ENCODE peak calls at places on chromosome 21, in ten cellular contexts. K is tibial nerve, J is cardiac muscle cell, E is GM12865, B is AG10803, W is GM23338, R is PC-9, T is endodermal cell, F is A549, V is tibial artery. C is an unnamed sample.

GRCh38 chr21:35753308-35753707 is 307.0 kb downstream of the SETD4 start:
- DNase-seq in K (no peak), B (no peak), E (no peak), T (peak; percentile 86), V (no peak), W (no peak), J (no peak), R (no peak), F (no peak), C (no peak)

GRCh38 chr21:46028547-46029200 is 47.1 kb downstream of the COL6A1 start:
- DNase-seq in E (no peak), K (no peak), T (no peak), V (no peak), R (no peak), J (no peak), B (peak; percentile 93), W (no peak), F (no peak), C (peak; percentile 34)

GRCh38 chr21:26845066-26845749 is at the start of gene ADAMTS1:
- DNase-seq in V (peak; percentile 97), F (no peak), K (peak; percentile 91), E (no peak), W (peak; percentile 87), J (peak; percentile 96), T (peak; percentile 98), B (peak; percentile 91), R (no peak), C (peak; percentile 91)

GRCh38 chr21:46394819-46395152 is 63.9 kb upstream of the DIP2A start:
- DNase-seq in J (no peak), T (no peak), R (no peak), F (no peak), W (no peak), B (no peak), E (no peak), V (no peak), K (no peak), C (no peak)

GRCh38 chr21:35922618-35923017 is 137.7 kb downstream of the SETD4 start:
- DNase-seq in J (no peak), T (no peak), E (no peak), W (no peak), B (peak; percentile 17), V (no peak), F (no peak), R (no peak), K (no peak), C (no peak)

GRCh38 chr21:35036521-35037383 is 12.3 kb downstream of the RUNX1 start:
- DNase-seq in F (no peak), E (no peak), V (no peak), R (no peak), K (no peak), B (no peak), W (no peak), J (no peak), T (peak; percentile 12), C (no peak)

GRCh38 chr21:46567348-46567747 is 37.5 kb downstream of the S100B start:
- DNase-seq in W (no peak), R (no peak), E (no peak), T (no peak), B (no peak), F (no peak), J (no peak), K (no peak), V (no peak), C (no peak)

GRCh38 chr21:20351138-20351537 is 647.1 kb upstream of the NCAM2 start:
- DNase-seq in W (no peak), E (no peak), V (no peak), J (no peak), F (no peak), B (no peak), T (no peak), R (no peak), K (no peak), C (no peak)

GRCh38 chr21:31482460-31482859 is 138.4 kb upstream of the TIAM1 start:
- DNase-seq in F (no peak), W (no peak), B (no peak), R (no peak), K (no peak), T (no peak), J (no peak), E (no peak), V (no peak), C (no peak)

DNA sequence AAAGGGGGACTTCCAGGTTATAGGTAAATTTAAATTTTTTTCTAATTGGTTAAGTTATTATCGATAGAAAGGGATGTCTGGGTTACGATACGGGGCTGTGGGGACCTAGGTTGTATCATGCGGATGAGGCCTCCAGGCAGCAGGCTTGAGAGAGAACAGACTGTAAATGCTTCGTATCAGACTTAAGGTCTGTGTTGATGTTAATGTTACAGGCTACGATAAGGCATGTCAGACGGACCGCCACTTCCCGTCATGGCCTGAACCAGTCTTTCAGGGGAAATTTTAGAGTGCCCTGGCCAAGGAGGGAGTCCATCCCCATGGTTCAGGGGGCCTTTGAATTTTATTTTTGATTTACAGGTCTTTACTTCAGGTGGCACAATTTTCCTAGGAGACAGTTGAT is 16.7 kb downstream of the ABCG1 start:
- DNase-seq in F (no peak), E (no peak), R (no peak), W (no peak), V (no peak), B (no peak), K (no peak), J (no peak), T (no peak), C (no peak)
- H3K4me3 ChIP-seq in F (no peak overlapping the region), E (no peak overlapping the region), R (no peak overlapping the region), W (peak overlapping the region; percentile 65), V (peak overlapping the region; percentile 67), B (no peak overlapping the region), K (no peak overlapping the region), J (no peak overlapping the region), T (peak overlapping the region; percentile 77), C (no peak overlapping the region)

GRCh38 chr21:33309778-33310177 is 15.0 kb upstream of the IFNAR1 start:
- DNase-seq in T (no peak), F (no peak), K (no peak), W (no peak), B (no peak), V (no peak), R (no peak), J (no peak), E (no peak), C (no peak)

GRCh38 chr21:33313183-33313582 is 11.6 kb upstream of the IFNAR1 start:
- DNase-seq in W (no peak), R (no peak), K (no peak), T (no peak), J (no peak), E (peak; percentile 44), F (no peak), B (no peak), V (no peak), C (no peak)

GRCh38 chr21:33313611-33314010 is 11.2 kb upstream of the IFNAR1 start:
- DNase-seq in B (no peak), E (no peak), R (no peak), K (no peak), F (no peak), T (no peak), J (no peak), V (no peak), W (no peak), C (no peak)

GRCh38 chr21:33305344-33305671 is 19.5 kb upstream of the IFNAR1 start:
- DNase-seq in K (no peak), F (no peak), J (no peak), V (peak; percentile 19), B (no peak), T (no peak), E (no peak), R (no peak), W (no peak), C (no peak)

DNA sequence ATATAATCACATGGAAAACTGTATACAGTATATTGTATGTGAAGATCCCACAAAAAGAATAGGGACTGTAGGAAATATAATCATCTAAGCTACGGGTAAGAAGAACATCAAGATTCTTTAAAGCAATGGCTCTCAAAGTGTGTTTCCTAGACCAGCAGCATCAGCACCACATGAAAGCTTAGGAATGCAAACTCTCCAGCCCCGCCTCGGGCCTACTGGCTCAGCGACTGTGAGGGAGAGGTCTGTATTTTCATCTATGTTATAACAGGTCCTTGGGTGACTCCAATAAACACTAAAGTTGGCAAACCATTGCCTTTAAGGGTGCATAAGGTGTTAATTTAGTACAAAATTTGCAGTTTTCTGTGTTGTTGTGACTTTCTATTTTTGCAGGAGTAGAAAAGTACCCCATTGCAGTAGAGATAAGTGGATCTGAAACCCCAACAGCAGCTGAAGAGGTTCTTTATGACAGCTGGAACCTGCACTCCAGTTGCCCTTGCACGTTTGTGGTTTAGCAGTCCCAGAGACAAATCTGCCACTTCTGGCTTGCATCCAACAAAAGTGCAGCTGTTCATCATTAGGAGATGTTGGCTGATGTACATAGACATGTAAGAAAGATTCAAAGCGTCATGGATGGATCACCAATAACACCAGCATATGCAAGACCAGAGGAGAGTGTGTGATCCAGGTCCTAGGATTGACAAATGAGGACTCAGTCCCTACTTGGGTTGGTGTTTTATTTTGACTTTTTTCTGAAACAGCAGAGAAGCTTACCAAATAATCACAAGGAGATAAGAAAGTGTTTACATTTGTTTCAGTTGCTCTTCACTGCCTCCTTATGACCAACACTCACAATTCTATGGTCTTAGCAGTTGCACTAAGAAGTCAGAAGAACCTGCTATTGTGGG is 15.9 kb upstream of the IFNAR1 start:
- DNase-seq in F (no peak), W (no peak), K (no peak), E (peak; percentile 97), T (no peak), V (peak; percentile 29), J (peak; percentile 61), B (peak; percentile 72), R (no peak), C (peak; percentile 38)
- TF ChIP-seq CTCF in F (no peak), W (peak; percentile 15), K (no peak), E (peak; percentile 22), T (peak; percentile 37), V (no peak), J (peak; percentile 21), B (no peak), R (no peak), C (peak; percentile 16)

DNA sequence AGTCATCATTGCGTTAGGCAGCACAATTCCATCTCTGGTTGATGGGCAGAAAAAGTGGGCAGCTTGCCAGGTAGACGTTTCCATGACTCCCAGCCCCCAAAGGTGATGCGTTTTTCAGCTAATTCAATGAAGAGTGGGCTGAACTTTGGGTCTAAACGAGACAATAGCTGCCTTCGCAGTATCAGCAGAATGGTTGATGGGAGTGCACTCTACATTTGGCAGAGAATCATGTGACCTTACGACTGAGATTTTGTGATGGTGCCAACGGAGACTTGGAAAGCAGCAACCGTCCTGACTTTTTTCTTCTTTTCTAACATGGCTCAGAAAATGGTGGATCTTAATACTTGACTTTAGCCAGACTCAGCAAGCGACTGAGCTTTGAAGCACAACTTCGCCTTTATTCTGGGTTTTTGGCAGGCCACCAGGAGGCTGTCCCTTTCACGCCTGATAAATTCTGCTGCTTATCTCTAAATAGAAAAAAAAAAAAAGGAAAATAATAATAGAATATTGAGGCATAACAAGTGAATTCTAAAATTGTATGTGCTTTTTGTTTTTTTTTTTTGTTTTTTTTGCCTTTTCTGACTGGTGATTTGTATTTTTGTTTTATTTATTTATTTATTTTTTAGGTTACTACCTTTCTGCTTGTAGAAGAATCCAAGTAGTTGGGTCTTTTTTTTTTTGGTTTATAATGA is 804.8 kb downstream of the USP25 start:
- DNase-seq in R (peak; percentile 1), K (peak; percentile 67), V (peak; percentile 87), B (peak; percentile 79), F (peak; percentile 5), W (no peak), J (peak; percentile 96), E (no peak), T (no peak), C (peak; percentile 98)
- H3K4me3 ChIP-seq in R (no peak overlapping the region), K (peak overlapping the region; percentile 38), V (peak overlapping the region; percentile 55), B (peak overlapping the region; percentile 57), F (peak overlapping the region; percentile 59), W (no peak overlapping the region), J (no peak overlapping the region), E (no peak overlapping the region), T (no peak overlapping the region), C (peak overlapping the region; percentile 66)

GRCh38 chr21:43375827-43376795 is 50.8 kb downstream of the SIK1 start:
- DNase-seq in F (no peak), J (no peak), V (no peak), R (peak; percentile 73), B (no peak), T (peak; percentile 52), E (no peak), K (no peak), W (no peak), C (no peak)
- TF ChIP-seq CTCF in F (no peak), J (no peak), V (no peak), R (no peak), B (no peak), T (no peak), E (no peak), K (no peak), W (no peak), C (no peak)

C was measured in fibroblast of pulmonary artery.